ENCODE peak calls at places on chromosomes 2 and 18, in seven cellular contexts. E, C, Y, L, Z, B and G are unnamed samples.
A peak's percentile ranks its signal among the peaks of the same experiment; 100 is the strongest.

GRCh38 chr18:60883594-60883993 is 449.6 kb upstream of the CDH20 start:
- DNase-seq in L (no peak), B (no peak), E (no peak), C (no peak), Y (no peak), Z (no peak), G (no peak)

GRCh38 chr2:11944311-11944710 is 197.9 kb downstream of the LPIN1 start:
- DNase-seq in Z (no peak), C (no peak), L (no peak), B (no peak), E (no peak), Y (no peak), G (no peak)

GRCh38 chr2:32719933-32720716 is 92.3 kb downstream of the TTC27 start:
- DNase-seq in Z (no peak), C (no peak), B (no peak), Y (no peak), L (no peak), E (no peak), G (no peak)

GRCh38 chr2:179268277-179268935 is 3.8 kb upstream of the SESTD1 start:
- DNase-seq in Y (no peak), B (no peak), L (peak; percentile 60), Z (no peak), C (no peak), E (no peak), G (peak; percentile 30)

GRCh38 chr2:110126086-110126773 is 10.6 kb upstream of the MALL start:
- DNase-seq in Z (no peak), B (no peak), Y (no peak), C (no peak), E (no peak), L (no peak), G (no peak)

GRCh38 chr18:33854827-33855139 is 276.8 kb downstream of the ASXL3 start:
- DNase-seq in C (no peak), L (no peak), E (no peak), Y (no peak), B (no peak), Z (no peak), G (no peak)

GRCh38 chr18:50183556-50183955 is 11.4 kb downstream of the MYO5B start:
- DNase-seq in Z (no peak), Y (no peak), E (peak; percentile 46), L (peak; percentile 25), B (no peak), C (no peak), G (peak; percentile 91)

GRCh38 chr2:84494070-84494469 is 22.2 kb upstream of the DNAH6 start:
- DNase-seq in E (no peak), L (no peak), C (no peak), B (no peak), Y (no peak), Z (no peak), G (no peak)

GRCh38 chr2:80238692-80239469 is 65.7 kb downstream of the LRRTM1 start:
- DNase-seq in C (no peak), E (peak; percentile 7), L (peak; percentile 14), Z (peak; percentile 24), B (peak; percentile 49), Y (peak; percentile 80), G (no peak)

GRCh38 chr2:99336780-99337163 is 417 bp upstream of the EIF5B start:
- DNase-seq in L (no peak), Z (no peak), Y (no peak), E (no peak), C (no peak), B (no peak), G (no peak)

GRCh38 chr2:240928476-240929363 is 22.6 kb downstream of the CROCC2 start:
- DNase-seq in L (no peak), E (no peak), B (no peak), Z (peak; percentile 12), Y (peak; percentile 32), C (no peak), G (no peak)

GRCh38 chr2:142742301-142743214 is 134.9 kb upstream of the KYNU start:
- DNase-seq in E (no peak), C (no peak), L (no peak), Z (no peak), Y (no peak), B (no peak), G (no peak)

GRCh38 chr18:59512025-59512710 is 153.1 kb upstream of the LMAN1 start:
- DNase-seq in L (no peak), Y (no peak), B (no peak), C (no peak), Z (no peak), E (no peak), G (no peak)

GRCh38 chr2:113283704-113284284 is 5.1 kb upstream of the PAX8 start:
- DNase-seq in L (peak; percentile 54), C (no peak), B (no peak), Y (no peak), Z (no peak), E (peak; percentile 68), G (no peak)

GRCh38 chr2:205527801-205528200 is 154.5 kb upstream of the NRP2 start:
- DNase-seq in L (no peak), C (no peak), Y (no peak), Z (no peak), E (no peak), B (no peak), G (no peak)

GRCh38 chr2:11419781-11420180 is 46.2 kb downstream of the E2F6 start:
- DNase-seq in E (no peak), Z (no peak), L (no peak), C (no peak), Y (no peak), B (no peak), G (no peak)

GRCh38 chr2:172761306-172761705 is 25.7 kb downstream of the RAPGEF4 start:
- DNase-seq in L (no peak), C (no peak), Y (no peak), B (no peak), E (no peak), Z (no peak), G (no peak)

GRCh38 chr2:100056478-100056877 is 85.9 kb downstream of the AFF3 start:
- DNase-seq in C (no peak), E (no peak), L (no peak), Y (no peak), Z (no peak), B (no peak), G (no peak)

GRCh38 chr18:4433762-4434161 is 21.3 kb downstream of the DLGAP1 start:
- DNase-seq in Y (no peak), C (no peak), E (no peak), Z (no peak), L (no peak), B (no peak), G (no peak)

GRCh38 chr2:200376422-200377142 is 70.1 kb downstream of the SPATS2L start:
- DNase-seq in Y (no peak), C (no peak), E (peak; percentile 15), L (peak; percentile 40), B (peak; percentile 31), Z (no peak), G (no peak)

DNA sequence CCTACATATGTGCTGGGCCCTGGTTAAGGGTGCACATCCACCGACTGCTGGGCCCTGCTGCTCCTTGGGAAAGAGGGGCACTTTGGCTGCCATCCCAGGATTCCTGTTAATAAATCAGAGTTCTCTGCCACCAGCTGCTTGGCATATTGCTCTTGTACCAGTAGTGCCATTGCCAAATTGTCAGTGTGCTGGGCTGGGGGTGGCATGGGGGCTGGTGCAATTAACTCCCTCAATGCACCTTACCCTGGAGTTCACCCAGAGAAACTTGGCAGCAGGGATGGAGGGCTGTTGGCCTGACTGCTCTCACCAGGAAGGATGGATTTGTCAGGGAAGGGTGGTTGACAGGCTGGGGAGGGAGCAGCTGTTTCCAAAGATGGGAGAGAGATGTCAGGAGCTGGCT is 94.5 kb upstream of the SKOR2 start:
- DNase-seq in Y (no peak), C (no peak), B (no peak), E (no peak), Z (no peak), L (no peak), G (no peak)
- TF ChIP-seq JUND in Y (no peak), C (no peak), B (no peak), E (no peak), Z (no peak), L (no peak), G (no peak)

DNA sequence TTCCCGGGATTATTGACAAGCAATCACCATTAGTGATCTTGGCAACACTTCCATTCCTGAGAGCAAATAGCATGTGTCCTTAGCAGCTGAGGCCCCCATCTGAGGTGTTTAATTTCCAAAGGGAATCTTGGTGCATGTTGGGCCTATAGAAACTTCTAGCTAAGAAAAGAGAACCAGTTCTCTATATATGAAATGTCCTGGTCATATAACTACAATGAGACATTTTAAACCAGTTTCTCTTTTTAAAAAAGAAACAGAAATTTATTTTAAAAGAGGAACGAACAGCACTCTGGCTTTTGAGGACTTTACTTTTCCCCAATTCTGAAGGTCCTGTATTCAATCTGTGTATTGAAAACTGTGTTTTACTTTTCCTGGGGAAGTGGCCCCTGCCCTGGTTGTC is 309.5 kb upstream of the STON1 start:
- DNase-seq in C (no peak), E (no peak), Z (no peak), Y (no peak), B (no peak), L (no peak), G (no peak)
- TF ChIP-seq JUND in C (no peak), E (no peak), Z (no peak), Y (no peak), B (no peak), L (no peak), G (no peak)

DNA sequence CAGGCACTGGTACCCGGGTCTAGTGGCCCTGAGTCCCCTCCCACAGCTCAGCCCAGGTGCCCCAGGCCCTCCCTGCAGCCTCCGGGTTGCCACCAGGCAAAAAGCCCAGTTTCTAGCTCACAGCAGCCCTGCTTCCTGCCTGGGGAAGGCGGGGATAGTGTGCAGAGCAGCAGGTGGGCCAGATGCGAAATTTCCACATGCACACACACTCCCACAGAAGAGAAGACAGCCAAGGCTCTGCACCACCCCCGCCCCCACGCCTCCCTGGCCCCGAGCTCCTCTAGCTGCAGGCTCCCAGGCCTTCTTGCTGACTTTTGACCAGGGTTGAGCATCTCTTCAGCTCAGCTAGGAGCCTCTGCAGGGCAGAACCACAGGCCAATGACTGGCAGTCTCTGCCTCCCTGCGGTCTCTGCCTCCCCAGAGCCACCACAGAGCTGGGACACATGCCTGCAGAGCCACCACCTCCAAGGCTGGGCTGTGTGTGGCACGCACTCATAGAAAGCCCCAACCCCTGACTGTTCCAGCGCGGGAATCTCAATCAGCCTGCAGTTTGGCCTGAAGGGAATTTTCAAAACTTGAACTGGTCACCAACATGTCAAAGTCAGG is 7.2 kb downstream of the SLC66A2 start:
- DNase-seq in C (no peak), E (no peak), B (no peak), L (no peak), Z (no peak), Y (no peak), G (no peak)
- TF ChIP-seq JUND in C (no peak), E (no peak), B (no peak), L (no peak), Z (no peak), Y (no peak), G (no peak)

GRCh38 chr2:65013776-65014175 is 24.6 kb downstream of the SLC1A4 start:
- DNase-seq in E (no peak), C (no peak), Y (no peak), L (no peak), Z (no peak), B (no peak), G (no peak)

GRCh38 chr2:65017335-65017734 is 28.1 kb downstream of the SLC1A4 start:
- DNase-seq in L (no peak), C (no peak), Z (no peak), E (no peak), B (peak; percentile 22), Y (no peak), G (peak; percentile 7)

GRCh38 chr2:65016789-65017188 is 27.6 kb downstream of the SLC1A4 start:
- DNase-seq in Z (no peak), C (no peak), B (no peak), Y (no peak), E (no peak), L (no peak), G (no peak)

GRCh38 chr2:65018141-65018582 is 29.0 kb downstream of the SLC1A4 start:
- DNase-seq in Y (no peak), C (no peak), Z (no peak), L (no peak), B (no peak), E (no peak), G (no peak)

GRCh38 chr2:65015731-65016130 is 26.5 kb downstream of the SLC1A4 start:
- DNase-seq in Z (no peak), C (no peak), E (no peak), Y (no peak), B (no peak), L (no peak), G (no peak)
- TF ChIP-seq JUND in Z (no peak), C (no peak), E (no peak), Y (no peak), B (no peak), L (no peak), G (no peak)